ENCODE peak calls at places on chromosomes 11 and 22, in seven cellular contexts. F is IMR-90, K is heart left ventricle, N is fibroblast of lung, D is cardiac muscle cell, P is pancreas, W is heart right ventricle. Y is an unnamed sample.

GRCh38 chr11:35193767-35194166 is 54.8 kb downstream of the CD44 start:
- DNase-seq in K (no peak), N (no peak), D (no peak), F (no peak), W (no peak), P (no peak), Y (no peak)

GRCh38 chr22:26567610-26568009 is 22.3 kb downstream of the TPST2 start:
- DNase-seq in N (no peak), D (no peak), K (no peak), F (no peak), W (no peak), P (no peak), Y (no peak)

GRCh38 chr11:132077416-132077815 is 707.0 kb downstream of the NTM start:
- DNase-seq in K (no peak), D (no peak), W (no peak), F (no peak), N (no peak), P (no peak), Y (no peak)

GRCh38 chr11:4551346-4551979 is 6.5 kb downstream of the OR52M1 start:
- DNase-seq in P (no peak), D (no peak), N (no peak), F (peak; percentile 16), W (no peak), K (no peak), Y (peak; percentile 4)

GRCh38 chr11:47366020-47366490 is 12.3 kb downstream of the SPI1 start:
- DNase-seq in F (no peak), K (no peak), N (no peak), P (no peak), D (no peak), W (no peak), Y (no peak)

GRCh38 chr22:22941831-22942510 is 54.4 kb downstream of the IGLL5 start:
- DNase-seq in D (no peak), P (peak; percentile 41), W (no peak), N (no peak), K (no peak), F (no peak), Y (no peak)

GRCh38 chr11:117794144-117794543 is 2.9 kb downstream of the DSCAML1 start:
- DNase-seq in D (no peak), P (no peak), K (no peak), F (no peak), W (no peak), N (no peak), Y (no peak)

GRCh38 chr11:74162688-74163467 is 7.9 kb downstream of the C2CD3 start:
- DNase-seq in W (no peak), N (no peak), D (no peak), F (no peak), P (no peak), K (no peak), Y (no peak)

GRCh38 chr11:16881074-16881709 is 133.0 kb downstream of the PLEKHA7 start:
- DNase-seq in N (peak; percentile 39), F (peak; percentile 13), K (peak; percentile 84), W (peak; percentile 58), D (peak; percentile 52), P (peak; percentile 69), Y (no peak)

GRCh38 chr11:118618991-118619375 is 11.6 kb downstream of the PHLDB1 start:
- DNase-seq in P (peak; percentile 30), D (no peak), F (peak; percentile 78), W (peak; percentile 57), K (peak; percentile 86), N (peak; percentile 87), Y (no peak)

GRCh38 chr22:26656896-26657851 is at the start of gene MIAT:
- DNase-seq in F (peak; percentile 24), D (no peak), K (no peak), P (no peak), W (no peak), N (no peak), Y (peak; percentile 86)

GRCh38 chr11:30459821-30460220 is 126.3 kb downstream of the MPPED2 start:
- DNase-seq in K (no peak), P (no peak), F (no peak), N (no peak), W (no peak), D (no peak), Y (no peak)

DNA sequence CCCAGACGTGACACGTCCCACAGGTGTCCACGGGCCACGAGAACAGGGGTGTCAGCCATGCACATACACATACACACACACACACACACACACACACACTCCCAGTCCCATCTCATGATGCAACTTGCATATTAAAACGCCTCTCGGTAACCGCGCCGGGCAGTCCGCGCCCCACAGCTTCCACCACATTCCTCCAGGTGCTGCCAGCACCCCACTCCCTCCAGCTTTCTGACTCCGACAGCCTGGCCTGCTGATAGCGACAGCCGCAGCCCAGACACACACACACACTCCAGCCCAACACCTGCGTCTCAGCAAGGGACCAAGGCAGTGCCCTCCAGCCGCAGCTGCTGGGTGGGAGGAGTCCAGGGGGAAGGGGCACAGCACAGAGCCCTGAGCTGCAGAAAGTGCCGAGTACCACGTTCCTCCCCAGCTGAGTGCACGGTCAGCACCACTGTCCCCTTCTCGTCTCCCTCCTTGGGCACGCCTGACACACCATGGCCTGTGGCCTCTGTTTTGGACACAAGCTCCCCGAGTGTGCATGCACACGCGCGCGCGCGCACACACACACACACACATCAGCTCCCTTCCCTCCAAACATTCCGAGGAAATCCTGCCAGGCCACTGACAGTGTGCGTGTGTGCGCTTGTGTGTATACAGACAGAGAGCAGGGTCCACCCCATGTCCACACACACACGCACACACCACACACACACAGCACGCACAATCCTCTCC is 1.3 kb downstream of the ELFN2 start:
- DNase-seq in F (peak; percentile 45), K (no peak), P (no peak), D (no peak), N (peak; percentile 31), W (no peak), Y (peak; percentile 61)
- H3K4me1 ChIP-seq in F (peaks cover 9% of the 10 kb centered on the region), K (peaks cover 4% of the 10 kb centered on the region), P (no peaks in the 10 kb centered on the region), D (no peaks in the 10 kb centered on the region), N (no peaks in the 10 kb centered on the region), W (peaks cover 5% of the 10 kb centered on the region), Y (peaks cover 13% of the 10 kb centered on the region)

GRCh38 chr11:69200331-69201047 is 44.8 kb downstream of the SMIM38 start:
- DNase-seq in K (peak; percentile 69), N (no peak), P (no peak), D (no peak), W (peak; percentile 72), F (no peak), Y (no peak)
- TF ChIP-seq CTCF in K (no peak), N (no peak), P (no peak), D (no peak), W (no peak), F (no peak), Y (no peak)

DNA sequence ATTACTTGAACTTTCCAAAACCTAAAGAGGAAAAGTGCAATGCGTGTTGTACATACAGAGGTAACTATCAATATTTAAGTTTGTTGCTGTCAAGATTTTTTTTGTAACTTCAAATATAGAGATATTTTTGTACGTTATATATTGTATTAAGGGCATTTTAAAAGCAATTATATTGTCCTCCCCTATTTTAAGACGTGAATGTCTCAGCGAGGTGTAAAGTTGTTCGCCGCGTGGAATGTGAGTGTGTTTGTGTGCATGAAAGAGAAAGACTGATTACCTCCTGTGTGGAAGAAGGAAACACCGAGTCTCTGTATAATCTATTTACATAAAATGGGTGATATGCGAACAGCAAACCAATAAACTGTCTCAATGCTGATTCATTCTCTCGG is 2.1 kb downstream of the ADM start:
- DNase-seq in D (no peak), K (no peak), W (no peak), F (no peak), P (no peak), N (no peak), Y (no peak)
- H3K4me1 ChIP-seq in D (peaks cover 20% of the 10 kb centered on the region), K (peaks cover 57% of the 10 kb centered on the region), W (peaks cover 39% of the 10 kb centered on the region), F (peaks cover 7% of the 10 kb centered on the region), P (peaks cover 21% of the 10 kb centered on the region), N (no peaks in the 10 kb centered on the region), Y (peaks cover 43% of the 10 kb centered on the region)

DNA sequence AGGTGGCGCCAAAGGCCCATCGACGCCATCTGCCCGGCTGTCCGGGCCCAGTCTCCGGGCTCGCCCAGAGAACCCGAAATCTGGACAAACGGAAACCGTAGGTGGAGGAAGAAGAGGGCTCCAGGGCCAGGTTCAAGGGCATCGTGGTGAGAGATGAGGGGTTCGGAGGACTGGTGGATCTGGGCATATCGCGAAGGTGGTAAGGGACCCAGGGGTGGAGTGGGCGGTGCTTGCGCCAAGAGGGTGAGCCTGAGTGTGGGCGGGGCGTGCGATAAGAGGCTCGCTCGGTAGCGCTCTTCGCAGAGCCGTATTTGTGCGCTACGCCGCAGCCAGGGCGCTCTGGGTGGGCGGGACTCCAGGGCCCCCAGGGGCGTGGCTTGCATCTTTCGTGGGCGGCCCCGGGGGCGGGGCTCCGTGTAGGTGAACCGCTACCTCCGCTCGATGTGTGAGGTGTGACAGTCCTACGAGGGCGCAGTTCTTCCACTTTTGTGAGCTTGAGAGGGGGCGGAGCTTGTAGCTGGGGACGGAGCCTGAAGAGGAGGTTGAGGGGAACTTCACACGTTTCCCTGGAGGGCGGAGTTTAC is 4.8 kb downstream of the CD248 start:
- DNase-seq in D (peak; percentile 97), N (peak; percentile 94), P (peak; percentile 93), W (peak; percentile 92), K (peak; percentile 93), F (peak; percentile 89), Y (peak; percentile 91)
- TF ChIP-seq CTCF in D (peak; percentile 95), N (peak; percentile 79), P (peak; percentile 48), W (peak; percentile 43), K (no peak), F (peak; percentile 97), Y (peak; percentile 93)

DNA sequence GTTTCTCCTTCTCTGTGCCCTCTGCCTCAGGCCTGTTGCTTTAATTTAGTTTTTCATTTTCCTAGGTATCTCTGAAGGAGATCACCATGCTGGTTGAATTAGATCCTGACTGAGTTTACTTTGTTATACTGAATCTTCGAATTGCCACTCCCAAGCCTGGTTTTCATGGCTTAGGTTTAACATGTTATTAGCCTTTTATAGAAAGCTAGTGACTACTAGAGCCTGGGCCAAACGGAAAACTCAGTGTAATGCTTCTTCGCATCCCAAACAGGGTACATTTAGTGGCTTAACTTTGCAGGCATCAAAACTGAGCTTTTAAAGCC is 3.6 kb downstream of the CRKL start:
- DNase-seq in F (no peak), P (no peak), N (no peak), D (no peak), W (no peak), K (no peak), Y (no peak)
- H3K4me1 ChIP-seq in F (peaks cover 4% of the 10 kb centered on the region), P (no peaks in the 10 kb centered on the region), N (peaks cover 11% of the 10 kb centered on the region), D (peaks cover 17% of the 10 kb centered on the region), W (peaks cover 27% of the 10 kb centered on the region), K (peaks cover 43% of the 10 kb centered on the region), Y (peaks cover 45% of the 10 kb centered on the region)

GRCh38 chr22:49047461-49047860 is 780.2 kb downstream of the BRD1 start:
- DNase-seq in K (no peak), D (no peak), W (no peak), F (peak; percentile 15), P (no peak), N (no peak), Y (no peak)
- TF ChIP-seq CTCF in K (no peak), D (no peak), W (no peak), F (no peak), P (no peak), N (no peak), Y (no peak)

GRCh38 chr11:96263361-96263763 is 79.6 kb downstream of the MAML2 start:
- DNase-seq in N (peak; percentile 90), K (no peak), D (no peak), W (no peak), F (peak; percentile 89), P (no peak), Y (no peak)
- H3K4me1 ChIP-seq in N (peaks cover 39% of the 10 kb centered on the region), K (peaks cover 53% of the 10 kb centered on the region), D (peaks cover 9% of the 10 kb centered on the region), W (peaks cover 19% of the 10 kb centered on the region), F (peaks cover 27% of the 10 kb centered on the region), P (no peaks in the 10 kb centered on the region), Y (peaks cover 78% of the 10 kb centered on the region)